ENCODE peak calls at places on chromosome 15, in nine cellular contexts. I is lower lobe of right lung; A is mesendoderm; Z is psoas muscle; J is choroid plexus epithelial cell; B is fibroblast of villous mesenchyme; P is GM23248; E is left ventricle myocardium inferior; W is CD4-positive, CD25-positive, alpha-beta regulatory T cell. T is an unnamed sample.

GRCh38 chr15:29765898-29766537 is 56.2 kb downstream of the TJP1 start:
- DNase-seq in I (no peak), A (no peak), Z (peak), J (peak), B (no peak), P (no peak), E (no peak), W (no peak), T (no peak)

GRCh38 chr15:77568960-77569646 is 63.6 kb downstream of the LINGO1 start:
- DNase-seq in I (peak), A (no peak), Z (no peak), J (peak), B (peak), P (no peak), E (no peak), W (no peak), T (peak)

GRCh38 chr15:25391971-25392733 is 46.7 kb downstream of the UBE3A start:
- DNase-seq in I (no peak), A (no peak), Z (no peak), J (peak), B (peak), P (peak), E (no peak), W (no peak), T (peak)

GRCh38 chr15:86183765-86184491 is 104.3 kb downstream of the AGBL1 start:
- DNase-seq in I (no peak), A (no peak), Z (peak), J (no peak), B (no peak), P (no peak), E (no peak), W (no peak), T (no peak)

GRCh38 chr15:33005582-33005981 is 188.9 kb downstream of the FMN1 start:
- DNase-seq in I (no peak), A (no peak), Z (no peak), J (no peak), B (no peak), P (no peak), E (no peak), W (no peak), T (no peak)

GRCh38 chr15:61275901-61276300 is 46.8 kb upstream of the RORA start:
- DNase-seq in I (no peak), A (peak), Z (no peak), J (no peak), B (no peak), P (no peak), E (no peak), W (no peak), T (no peak)

GRCh38 chr15:73051402-73051810 is 857 bp upstream of the NEO1 start:
- DNase-seq in I (peak), A (no peak), Z (peak), J (no peak), B (no peak), P (no peak), E (peak), W (peak), T (no peak)

GRCh38 chr15:42133892-42134502 is 22.4 kb downstream of the PLA2G4F start:
- DNase-seq in I (peak), A (peak), Z (no peak), J (peak), B (peak), P (peak), E (no peak), W (peak), T (peak)

DNA sequence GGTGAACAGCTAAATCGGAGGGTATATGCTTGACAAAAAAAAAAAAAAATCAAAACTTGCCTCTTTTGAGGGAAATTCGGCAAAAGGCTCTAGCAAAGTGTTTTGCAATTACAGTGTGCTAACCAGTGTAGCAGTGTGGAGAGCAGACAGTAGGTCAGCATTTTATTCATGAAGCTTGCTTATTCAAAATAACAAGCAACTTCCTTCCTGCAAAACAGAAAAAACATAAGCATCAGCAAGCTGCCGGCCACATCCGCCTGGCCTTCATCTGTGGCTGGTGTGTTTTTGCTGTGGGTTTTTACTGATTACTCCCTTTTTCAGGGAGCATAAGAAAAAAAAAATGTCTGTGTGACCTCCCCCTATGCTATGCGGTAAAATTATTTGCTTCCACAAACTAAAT is 434.1 kb downstream of the OCA2 start:
- DNase-seq in I (no peak), A (no peak), Z (no peak), J (no peak), B (no peak), P (no peak), E (no peak), W (no peak), T (no peak)
- H3K4me3 ChIP-seq in I (no peak), A (no peak), Z (no peak), J (no peak), B (no peak), P (no peak), E (no peak), W (no peak), T (no peak)

GRCh38 chr15:79878078-79878705 is 18.6 kb downstream of the MTHFS start:
- DNase-seq in I (no peak), A (peak), Z (no peak), J (no peak), B (no peak), P (no peak), E (no peak), W (no peak), T (peak)
- H3K4me3 ChIP-seq in I (no peak), A (peak), Z (no peak), J (no peak), B (no peak), P (no peak), E (no peak), W (no peak), T (no peak)

GRCh38 chr15:81093961-81094360 is 40.1 kb upstream of the CFAP161 start:
- DNase-seq in I (no peak), A (no peak), Z (no peak), J (no peak), B (no peak), P (no peak), E (no peak), W (no peak), T (no peak)

GRCh38 chr15:81088496-81088895 is 45.6 kb upstream of the CFAP161 start:
- DNase-seq in I (no peak), A (no peak), Z (no peak), J (no peak), B (peak), P (no peak), E (no peak), W (no peak), T (no peak)

GRCh38 chr15:81095690-81096365 is 38.2 kb upstream of the CFAP161 start:
- DNase-seq in I (no peak), A (no peak), Z (no peak), J (no peak), B (no peak), P (no peak), E (no peak), W (no peak), T (no peak)

GRCh38 chr15:81092559-81092902 is 41.5 kb upstream of the CFAP161 start:
- DNase-seq in I (no peak), A (no peak), Z (peak), J (no peak), B (no peak), P (no peak), E (peak), W (no peak), T (no peak)

DNA sequence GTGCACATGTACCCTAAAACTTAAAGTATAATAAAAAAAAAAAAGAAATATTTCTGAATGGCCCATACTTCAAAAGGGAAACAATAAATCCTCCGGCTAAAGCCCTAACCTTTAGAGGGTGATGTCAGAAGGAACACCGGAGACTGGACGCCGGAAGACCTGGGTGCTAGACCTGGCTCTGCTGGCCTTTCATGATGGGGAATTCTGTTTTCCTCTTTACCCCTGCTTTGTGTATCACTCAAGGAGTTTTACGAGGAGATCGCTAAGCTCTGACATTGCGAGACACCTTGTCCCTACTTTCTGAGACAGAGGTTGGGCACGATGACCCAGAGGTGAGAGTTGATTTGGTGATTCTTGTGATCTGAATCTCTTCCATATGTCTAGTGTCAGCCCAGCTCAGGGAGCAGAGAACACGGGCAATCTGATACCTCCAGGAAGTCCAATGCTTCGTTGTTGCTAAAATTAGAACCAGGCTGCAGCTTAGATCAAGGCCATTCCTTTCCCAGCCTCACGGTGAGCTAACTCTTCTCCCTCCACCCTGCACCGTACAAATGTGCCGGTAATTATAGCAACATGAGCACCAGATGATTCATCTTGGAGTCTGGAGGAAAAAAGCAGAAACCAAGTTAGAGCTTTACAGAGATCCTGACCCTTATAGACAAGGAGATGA is 42.0 kb upstream of the CFAP161 start:
- DNase-seq in I (no peak), A (no peak), Z (peak), J (peak), B (peak), P (peak), E (no peak), W (no peak), T (peak)
- H3K4me3 ChIP-seq in I (no peak), A (no peak), Z (peak), J (peak), B (no peak), P (peak), E (peak), W (no peak), T (no peak)

DNA sequence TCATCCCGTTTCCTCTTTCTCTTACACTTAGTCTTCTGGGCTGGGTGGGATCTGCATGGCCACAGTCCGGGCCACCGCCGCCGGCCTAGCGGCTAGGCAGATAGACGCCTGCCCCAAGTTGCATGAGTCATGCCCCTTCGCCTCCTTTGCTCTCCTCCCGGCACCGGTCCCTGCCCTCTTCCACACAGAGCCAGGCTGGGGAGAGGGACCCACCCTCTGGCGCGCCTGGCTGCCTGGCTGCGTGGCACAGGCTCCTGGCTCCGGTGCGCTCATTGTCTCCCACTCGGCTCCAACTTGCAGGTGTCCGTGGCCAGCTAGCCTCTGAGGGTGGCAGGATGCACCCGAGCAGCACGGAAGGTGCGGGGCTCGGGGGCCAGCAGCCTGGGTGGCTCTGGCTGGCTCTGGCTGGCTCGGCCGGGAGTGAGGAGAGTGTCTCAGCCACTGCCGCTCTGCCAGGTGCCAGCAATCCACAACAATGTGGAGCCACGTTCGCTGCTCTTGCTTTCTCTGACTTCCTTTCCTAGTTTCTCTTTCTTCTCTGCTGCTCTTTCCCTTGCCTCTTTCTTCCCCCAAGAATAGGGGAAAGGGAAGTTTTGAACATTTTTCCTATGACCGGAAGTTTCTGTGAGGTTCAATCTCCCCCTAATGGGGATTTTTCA is 22.4 kb upstream of the MTHFS start:
- DNase-seq in I (no peak), A (no peak), Z (no peak), J (no peak), B (no peak), P (no peak), E (no peak), W (no peak), T (no peak)
- H3K4me3 ChIP-seq in I (no peak), A (no peak), Z (no peak), J (no peak), B (no peak), P (no peak), E (no peak), W (no peak), T (no peak)

DNA sequence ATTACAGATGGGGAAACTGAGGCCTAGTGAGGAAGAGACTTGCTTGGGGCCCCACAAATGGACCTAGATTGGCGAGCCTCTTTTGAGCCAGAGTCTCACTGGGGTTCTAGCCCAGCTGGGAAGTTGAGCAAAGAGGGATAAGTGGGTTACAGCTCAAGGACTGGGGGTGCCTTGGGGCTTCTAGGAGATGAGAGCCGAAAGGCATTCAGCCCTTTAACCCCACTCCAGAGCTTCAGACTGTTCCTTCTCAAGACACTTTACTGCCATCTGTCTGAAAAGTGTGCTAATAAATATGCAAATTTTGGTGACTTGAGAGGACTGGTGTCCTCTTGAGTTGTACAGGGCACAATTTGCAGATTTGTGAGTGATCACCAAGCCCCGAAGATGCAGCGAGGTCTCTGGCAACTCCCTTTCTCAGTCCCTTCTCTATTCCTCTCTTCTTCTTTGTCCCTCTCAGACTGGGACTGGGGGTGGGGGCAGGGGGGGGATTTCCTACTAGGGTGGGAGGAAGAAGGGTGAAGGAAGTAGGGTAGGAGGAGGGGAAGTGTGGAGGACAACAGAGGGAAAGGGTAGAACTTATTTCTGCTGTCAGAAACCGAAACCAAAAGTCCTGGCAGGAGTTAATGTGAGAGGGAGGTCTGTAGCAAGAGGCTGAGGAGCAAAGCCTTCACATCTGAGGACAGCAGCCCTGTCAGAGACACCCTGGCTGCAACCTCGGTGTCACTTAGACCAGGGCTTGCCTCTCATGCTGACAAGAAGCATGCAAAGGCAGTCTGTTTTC is 16.2 kb upstream of the ANKDD1A start:
- DNase-seq in I (peak), A (no peak), Z (peak), J (peak), B (peak), P (peak), E (no peak), W (peak), T (peak)
- H3K4me3 ChIP-seq in I (peak), A (no peak), Z (peak), J (no peak), B (peak), P (peak), E (peak), W (peak), T (peak)

GRCh38 chr15:90530250-90531051 is 728 bp downstream of the CRTC3 start:
- DNase-seq in I (peak), A (peak), Z (peak), J (peak), B (peak), P (peak), E (peak), W (peak), T (peak)

GRCh38 chr15:90531147-90531546 is 1.4 kb downstream of the CRTC3 start:
- DNase-seq in I (no peak), A (no peak), Z (no peak), J (no peak), B (no peak), P (peak), E (no peak), W (no peak), T (no peak)

GRCh38 chr15:90529369-90530249 is at the start of gene CRTC3:
- DNase-seq in I (peak), A (peak), Z (peak), J (peak), B (peak), P (peak), E (peak), W (peak), T (peak)

GRCh38 chr15:90523373-90523772 is 6.3 kb upstream of the CRTC3 start:
- DNase-seq in I (no peak), A (no peak), Z (no peak), J (no peak), B (no peak), P (no peak), E (no peak), W (no peak), T (no peak)

DNA sequence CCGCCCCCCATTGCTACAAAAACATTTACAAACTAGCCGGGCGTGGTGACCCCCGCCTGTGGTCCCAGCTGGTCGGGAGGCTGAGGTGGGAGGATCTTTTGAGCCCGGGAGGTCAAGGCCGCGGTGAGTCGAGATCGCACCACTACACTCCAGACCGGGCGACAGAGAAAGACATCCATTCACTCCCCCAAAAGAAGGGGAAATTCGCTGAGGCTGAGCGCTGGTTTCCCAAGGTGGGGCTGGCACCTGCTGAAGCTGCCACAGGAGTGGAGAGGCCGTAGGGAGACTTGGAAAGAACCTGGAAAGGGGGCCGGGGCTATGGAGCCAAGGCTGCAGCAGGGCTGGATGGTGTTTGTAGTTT is 735 bp upstream of the CRTC3 start:
- DNase-seq in I (no peak), A (no peak), Z (no peak), J (no peak), B (no peak), P (no peak), E (no peak), W (no peak), T (no peak)
- H3K4me3 ChIP-seq in I (peak), A (no peak), Z (peak), J (peak), B (peak), P (peak), E (peak), W (no peak), T (no peak)

DNA sequence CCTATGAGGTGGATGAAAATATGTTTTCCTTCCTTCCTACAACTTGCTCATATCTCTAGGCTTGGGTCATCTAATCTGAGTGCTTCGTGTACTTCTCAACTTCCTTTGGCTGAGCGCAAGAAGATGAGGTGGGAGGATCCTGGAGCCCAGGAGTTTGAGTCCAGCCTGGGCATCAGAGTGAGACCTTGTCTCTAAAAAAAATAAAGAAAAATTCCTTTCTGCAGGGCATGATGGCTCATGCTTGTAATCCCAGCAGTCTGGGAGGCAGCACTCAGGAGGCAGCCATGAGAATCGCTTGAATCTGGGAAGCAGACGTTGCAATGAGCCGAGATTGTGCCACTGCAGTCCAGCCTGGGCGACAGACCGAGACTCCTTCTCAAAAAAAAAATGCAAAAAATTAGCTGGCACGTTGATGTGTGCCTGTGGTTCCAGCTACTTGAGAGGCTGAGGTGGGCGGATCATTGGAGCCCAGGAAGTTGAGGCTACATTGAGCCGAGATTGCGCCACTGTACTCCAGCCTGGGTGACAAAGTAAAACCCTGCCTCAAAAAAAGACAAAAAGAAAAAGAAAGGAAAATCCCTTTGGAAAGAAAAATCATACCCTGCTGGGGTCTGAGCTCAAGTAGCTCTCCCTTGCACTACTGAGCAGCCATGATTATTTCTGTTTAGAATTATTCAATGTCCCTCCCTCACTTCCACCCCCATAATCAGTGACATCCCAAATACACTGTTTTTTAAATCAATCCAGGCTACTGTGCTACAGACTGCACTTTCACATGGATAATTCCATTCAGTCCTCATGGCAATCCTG is 28.0 kb upstream of the RAB11A start:
- DNase-seq in I (peak), A (no peak), Z (peak), J (peak), B (no peak), P (peak), E (no peak), W (no peak), T (peak)
- H3K4me3 ChIP-seq in I (peak), A (no peak), Z (no peak), J (peak), B (peak), P (peak), E (peak), W (no peak), T (peak)

GRCh38 chr15:92989469-92989868 is 89.3 kb downstream of the CHD2 start:
- DNase-seq in I (no peak), A (no peak), Z (no peak), J (no peak), B (no peak), P (no peak), E (no peak), W (no peak), T (no peak)
- H3K4me3 ChIP-seq in I (no peak), A (no peak), Z (no peak), J (no peak), B (no peak), P (no peak), E (no peak), W (no peak), T (no peak)

GRCh38 chr15:66388576-66388975 is 1.9 kb downstream of the MAP2K1 start:
- DNase-seq in I (no peak), A (no peak), Z (no peak), J (no peak), B (no peak), P (no peak), E (no peak), W (no peak), T (no peak)
- H3K4me3 ChIP-seq in I (peak), A (no peak), Z (peak), J (no peak), B (no peak), P (peak), E (peak), W (peak), T (peak)

DNA sequence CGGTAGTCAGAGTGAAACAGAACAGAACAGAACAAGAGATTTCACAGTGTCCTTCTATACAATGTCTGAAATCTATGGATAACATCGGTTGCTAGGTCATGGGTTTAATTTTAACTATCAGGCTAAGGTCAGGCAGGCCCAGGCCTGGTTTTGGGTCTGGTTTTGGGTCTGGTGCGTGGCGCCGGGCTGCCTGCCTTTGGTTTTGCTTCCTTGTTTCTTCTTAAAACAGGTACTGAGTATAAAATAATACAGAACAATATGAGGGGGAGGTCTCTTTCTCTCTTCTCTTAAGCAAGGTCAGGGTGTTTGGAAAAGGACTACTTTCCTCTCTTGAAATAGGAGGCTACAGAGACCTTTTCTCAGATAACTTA is 1.4 kb downstream of the AEN start:
- DNase-seq in I (no peak), A (no peak), Z (no peak), J (no peak), B (no peak), P (no peak), E (no peak), W (no peak), T (no peak)
- H3K4me3 ChIP-seq in I (peak), A (peak), Z (peak), J (peak), B (peak), P (peak), E (peak), W (peak), T (peak)